ENCODE peak calls at places on chromosomes 16 and 17, in seven cellular contexts. M is GDM1; O is RWPE1; W is DMS53; Q is CD4-positive, alpha-beta T cell; A is mesenchymal stem cell; E is uterus. K is an unnamed sample.

GRCh38 chr17:35612924-35613521 is 25.9 kb downstream of the AP2B1 start:
- DNase-seq in W (peak), E (peak), Q (peak), A (peak), M (no peak), O (peak), K (no peak)

GRCh38 chr16:2040450-2041105 is 7.1 kb downstream of the NTHL1 start:
- DNase-seq in M (no peak), A (no peak), Q (no peak), O (no peak), W (peak), E (no peak), K (no peak)

GRCh38 chr17:8326591-8327583 is 12.8 kb upstream of the ODF4 start:
- DNase-seq in Q (peak), M (no peak), A (peak), O (no peak), W (peak), E (no peak), K (no peak)

GRCh38 chr16:30884760-30885159 is 9.1 kb downstream of the BCL7C start:
- DNase-seq in A (no peak), E (no peak), O (no peak), M (no peak), W (no peak), Q (no peak), K (no peak)

GRCh38 chr16:90007015-90007414 is 12.2 kb downstream of the DBNDD1 start:
- DNase-seq in Q (no peak), A (no peak), O (no peak), E (no peak), W (no peak), M (no peak), K (no peak)

GRCh38 chr17:81295678-81296381 is 723 bp upstream of the SLC38A10 start:
- DNase-seq in Q (peak), W (peak), O (peak), E (peak), A (peak), M (peak), K (peak)

GRCh38 chr16:79601092-79601977 is 798 bp upstream of the MAF start:
- DNase-seq in E (peak), W (peak), O (peak), M (no peak), Q (peak), A (peak), K (peak)

GRCh38 chr16:23124315-23124714 is 24.9 kb downstream of the USP31 start:
- DNase-seq in A (peak), W (peak), Q (no peak), E (peak), M (no peak), O (peak), K (no peak)

GRCh38 chr17:49210158-49211029 is at the start of the genes ABI3 and GNGT2:
- DNase-seq in Q (peak), M (peak), O (no peak), A (peak), E (peak), W (no peak), K (no peak)

GRCh38 chr17:549197-550040 is 165.2 kb downstream of the VPS53 start:
- DNase-seq in W (no peak), Q (no peak), E (no peak), A (peak), O (no peak), M (no peak), K (no peak)

GRCh38 chr17:1762233-1762905 is 509 bp downstream of the SERPINF1 start:
- DNase-seq in E (peak), Q (no peak), M (no peak), W (peak), O (no peak), A (no peak), K (no peak)

GRCh38 chr16:67844441-67844840 is 2.3 kb upstream of the NUTF2 start:
- DNase-seq in M (no peak), O (peak), W (no peak), Q (no peak), A (peak), E (no peak), K (no peak)